ENCODE peak calls at places on chromosome 19, in four cellular contexts. G, Q, B and R are unnamed samples.

GRCh38 chr19:29724102-29724641 is 9.1 kb upstream of the C19orf12 start:
- DNase-seq in G (no peak), Q (no peak), B (no peak), R (no peak)

GRCh38 chr19:35449347-35450043 is 1.4 kb downstream of the FFAR2 start:
- DNase-seq in G (no peak), Q (no peak), B (no peak), R (no peak)

GRCh38 chr19:7924651-7925170 is 1.2 kb downstream of the CTXN1 start:
- DNase-seq in G (no peak), Q (no peak), B (no peak), R (no peak)

GRCh38 chr19:8610041-8610927 is at the start of gene ADAMTS10:
- DNase-seq in G (peak; percentile 31), Q (peak; percentile 30), B (no peak), R (peak; percentile 27)

GRCh38 chr19:39413903-39414608 is 1.6 kb downstream of the PLEKHG2 start:
- DNase-seq in G (no peak), Q (no peak), B (no peak), R (no peak)

GRCh38 chr19:23075031-23075733 is 41.6 kb upstream of the ZNF730 start:
- DNase-seq in G (no peak), Q (peak; percentile 55), B (peak; percentile 64), R (no peak)

GRCh38 chr19:43148233-43148632 is 38.1 kb downstream of the PSG5 start:
- DNase-seq in G (no peak), Q (no peak), B (no peak), R (no peak)

GRCh38 chr19:42471554-42472249 is 29.0 kb upstream of the CXCL17 start:
- DNase-seq in G (no peak), Q (no peak), B (no peak), R (no peak)

GRCh38 chr19:18603255-18603957 is 3.2 kb downstream of the CRLF1 start:
- DNase-seq in G (no peak), Q (no peak), B (no peak), R (no peak)

GRCh38 chr19:14107581-14108461 is 9.7 kb downstream of the PRKACA start:
- DNase-seq in G (no peak), Q (no peak), B (no peak), R (no peak)

GRCh38 chr19:40521276-40521675 is 54.5 kb downstream of the SPTBN4 start:
- DNase-seq in G (no peak), Q (no peak), B (no peak), R (no peak)

GRCh38 chr19:16880884-16881554 is 7.8 kb upstream of the F2RL3 start:
- DNase-seq in G (no peak), Q (no peak), B (no peak), R (no peak)

GRCh38 chr19:30360378-30361106 is 11.6 kb upstream of the ZNF536 start:
- DNase-seq in G (no peak), Q (no peak), B (no peak), R (no peak)

GRCh38 chr19:22914646-22915045 is 82.6 kb downstream of the ZNF723 start:
- DNase-seq in G (no peak), Q (no peak), B (no peak), R (no peak)

GRCh38 chr19:8446055-8446709 is 1.4 kb downstream of the HNRNPM start:
- DNase-seq in G (no peak), Q (no peak), B (no peak), R (no peak)

GRCh38 chr19:46378268-46378667 is 31.4 kb downstream of the PPP5C start:
- DNase-seq in G (no peak), Q (no peak), B (no peak), R (no peak)

GRCh38 chr19:39996218-39996810 is 546 bp upstream of the ZNF546 start:
- DNase-seq in G (no peak), Q (peak; percentile 8), B (no peak), R (no peak)

GRCh38 chr19:3251229-3251628 is 26.8 kb downstream of the CELF5 start:
- DNase-seq in G (no peak), Q (no peak), B (no peak), R (no peak)

GRCh38 chr19:21134934-21135366 is 6.9 kb upstream of the ZNF431 start:
- DNase-seq in G (no peak), Q (no peak), B (no peak), R (no peak)

GRCh38 chr19:54523403-54523802 is 20.8 kb downstream of the LAIR2 start:
- DNase-seq in G (no peak), Q (no peak), B (no peak), R (no peak)

GRCh38 chr19:17156947-17157302 is 58.2 kb upstream of the USE1 start:
- DNase-seq in G (no peak), Q (no peak), B (no peak), R (no peak)

GRCh38 chr19:34503546-34504272 is 22.2 kb downstream of the WTIP start:
- DNase-seq in G (no peak), Q (no peak), B (peak; percentile 57), R (no peak)

GRCh38 chr19:29524912-29525870 is 603 bp upstream of the VSTM2B start:
- DNase-seq in G (no peak), Q (peak; percentile 67), B (no peak), R (no peak)

GRCh38 chr19:5617080-5617479 is 5.5 kb downstream of the SAFB2 start:
- DNase-seq in G (no peak), Q (no peak), B (no peak), R (no peak)

GRCh38 chr19:2544576-2545415 is 68.9 kb downstream of the GADD45B start:
- DNase-seq in G (no peak), Q (no peak), B (no peak), R (no peak)

GRCh38 chr19:40776966-40777794 is 867 bp upstream of the RAB4B start:
- DNase-seq in G (peak; percentile 77), Q (peak; percentile 84), B (peak; percentile 96), R (peak; percentile 75)

GRCh38 chr19:56142087-56142787 is 1.1 kb downstream of the ZNF444 start:
- DNase-seq in G (no peak), Q (no peak), B (no peak), R (no peak)

GRCh38 chr19:33329060-33329459 is 26.7 kb upstream of the CEBPA start:
- DNase-seq in G (no peak), Q (no peak), B (no peak), R (no peak)

GRCh38 chr19:4088975-4089374 is 22.3 kb upstream of the ZBTB7A start:
- DNase-seq in G (no peak), Q (no peak), B (no peak), R (no peak)

GRCh38 chr19:35696835-35697234 is 7.5 kb upstream of the ZBTB32 start:
- DNase-seq in G (no peak), Q (no peak), B (no peak), R (no peak)

GRCh38 chr19:12721656-12722565 is 1.8 kb downstream of the TNPO2 start:
- DNase-seq in G (peak; percentile 21), Q (peak; percentile 48), B (no peak), R (peak; percentile 30)

GRCh38 chr19:30649934-30650614 is 277.9 kb downstream of the ZNF536 start:
- DNase-seq in G (no peak), Q (no peak), B (no peak), R (no peak)

GRCh38 chr19:6060600-6061391 is 49.5 kb downstream of the RFX2 start:
- DNase-seq in G (peak; percentile 30), Q (no peak), B (peak; percentile 71), R (peak; percentile 47)

GRCh38 chr19:13033819-13034611 is 38.7 kb downstream of the NFIX start:
- DNase-seq in G (no peak), Q (peak; percentile 58), B (peak; percentile 85), R (no peak)